ENCODE peak calls at places on chromosomes 1 and 21, in nine cellular contexts. One of them, this sample, is unnamed.

GRCh38 chr1:168465942-168466702 is 77.7 kb downstream of the XCL2 start:
- DNase-seq in stimulated activated CD4-positive, alpha-beta T cell treated with anti-CD3 and anti-CD28 coated beads, Interleukin-1b, Interleukin-23, amount 100 ng/mL, for 1 hour: no peak
- DNase-seq in GM23248: no peak
- DNase-seq in MV-4-11: peak; percentile 79
- DNase-seq in natural killer cell treated with Interleukin-12 subunit alpha and Interleukin-12 subunit beta and Interleukin-15 and Interleukin-18, amount 100 ng/mL, for 72 hours: peak; percentile 65
- DNase-seq in germinal center: no peak
- DNase-seq in frontal cortex: no peak
- DNase-seq in HFFc6: no peak
- DNase-seq in SW480: no peak
- DNase-seq in this sample: no peak

GRCh38 chr1:209587778-209588177 is 4.3 kb downstream of the CAMK1G start:
- DNase-seq in stimulated activated CD4-positive, alpha-beta T cell treated with anti-CD3 and anti-CD28 coated beads, Interleukin-1b, Interleukin-23, amount 100 ng/mL, for 1 hour: no peak
- DNase-seq in GM23248: peak; percentile 55
- DNase-seq in MV-4-11: no peak
- DNase-seq in natural killer cell treated with Interleukin-12 subunit alpha and Interleukin-12 subunit beta and Interleukin-15 and Interleukin-18, amount 100 ng/mL, for 72 hours: no peak
- DNase-seq in germinal center: no peak
- DNase-seq in frontal cortex: no peak
- DNase-seq in HFFc6: peak; percentile 93
- DNase-seq in SW480: peak; percentile 20
- DNase-seq in this sample: no peak

GRCh38 chr1:37471345-37472231 is 2.8 kb upstream of the ZC3H12A start:
- DNase-seq in stimulated activated CD4-positive, alpha-beta T cell treated with anti-CD3 and anti-CD28 coated beads, Interleukin-1b, Interleukin-23, amount 100 ng/mL, for 1 hour: no peak
- DNase-seq in GM23248: peak; percentile 97
- DNase-seq in MV-4-11: peak; percentile 69
- DNase-seq in natural killer cell treated with Interleukin-12 subunit alpha and Interleukin-12 subunit beta and Interleukin-15 and Interleukin-18, amount 100 ng/mL, for 72 hours: no peak
- DNase-seq in germinal center: no peak
- DNase-seq in frontal cortex: peak; percentile 81
- DNase-seq in HFFc6: peak; percentile 86
- DNase-seq in SW480: peak; percentile 75
- DNase-seq in this sample: peak; percentile 66

GRCh38 chr1:67713071-67713806 is 28.2 kb downstream of the GADD45A start:
- DNase-seq in stimulated activated CD4-positive, alpha-beta T cell treated with anti-CD3 and anti-CD28 coated beads, Interleukin-1b, Interleukin-23, amount 100 ng/mL, for 1 hour: no peak
- DNase-seq in GM23248: peak; percentile 96
- DNase-seq in MV-4-11: no peak
- DNase-seq in natural killer cell treated with Interleukin-12 subunit alpha and Interleukin-12 subunit beta and Interleukin-15 and Interleukin-18, amount 100 ng/mL, for 72 hours: no peak
- DNase-seq in germinal center: no peak
- DNase-seq in frontal cortex: no peak
- DNase-seq in HFFc6: peak; percentile 91
- DNase-seq in SW480: peak; percentile 88
- DNase-seq in this sample: peak; percentile 59

GRCh38 chr21:37365657-37366487 is 701 bp upstream of the DYRK1A start:
- DNase-seq in stimulated activated CD4-positive, alpha-beta T cell treated with anti-CD3 and anti-CD28 coated beads, Interleukin-1b, Interleukin-23, amount 100 ng/mL, for 1 hour: no peak
- DNase-seq in GM23248: peak; percentile 82
- DNase-seq in MV-4-11: peak; percentile 18
- DNase-seq in natural killer cell treated with Interleukin-12 subunit alpha and Interleukin-12 subunit beta and Interleukin-15 and Interleukin-18, amount 100 ng/mL, for 72 hours: peak; percentile 73
- DNase-seq in germinal center: peak; percentile 89
- DNase-seq in frontal cortex: peak; percentile 91
- DNase-seq in HFFc6: peak; percentile 29
- DNase-seq in SW480: peak; percentile 77
- DNase-seq in this sample: peak; percentile 55

GRCh38 chr1:19476440-19477190 is 8.7 kb downstream of the CAPZB start:
- DNase-seq in stimulated activated CD4-positive, alpha-beta T cell treated with anti-CD3 and anti-CD28 coated beads, Interleukin-1b, Interleukin-23, amount 100 ng/mL, for 1 hour: no peak
- DNase-seq in GM23248: no peak
- DNase-seq in MV-4-11: peak; percentile 82
- DNase-seq in natural killer cell treated with Interleukin-12 subunit alpha and Interleukin-12 subunit beta and Interleukin-15 and Interleukin-18, amount 100 ng/mL, for 72 hours: peak; percentile 76
- DNase-seq in germinal center: peak; percentile 34
- DNase-seq in frontal cortex: no peak
- DNase-seq in HFFc6: no peak
- DNase-seq in SW480: no peak
- DNase-seq in this sample: no peak

GRCh38 chr1:224052767-224053166 is 61.1 kb upstream of the FBXO28 start:
- DNase-seq in stimulated activated CD4-positive, alpha-beta T cell treated with anti-CD3 and anti-CD28 coated beads, Interleukin-1b, Interleukin-23, amount 100 ng/mL, for 1 hour: no peak
- DNase-seq in GM23248: peak; percentile 71
- DNase-seq in MV-4-11: no peak
- DNase-seq in natural killer cell treated with Interleukin-12 subunit alpha and Interleukin-12 subunit beta and Interleukin-15 and Interleukin-18, amount 100 ng/mL, for 72 hours: no peak
- DNase-seq in germinal center: no peak
- DNase-seq in frontal cortex: no peak
- DNase-seq in HFFc6: peak; percentile 68
- DNase-seq in SW480: no peak
- DNase-seq in this sample: no peak

GRCh38 chr1:222694927-222695326 is 17.4 kb downstream of the AIDA start:
- DNase-seq in stimulated activated CD4-positive, alpha-beta T cell treated with anti-CD3 and anti-CD28 coated beads, Interleukin-1b, Interleukin-23, amount 100 ng/mL, for 1 hour: no peak
- DNase-seq in GM23248: no peak
- DNase-seq in MV-4-11: no peak
- DNase-seq in natural killer cell treated with Interleukin-12 subunit alpha and Interleukin-12 subunit beta and Interleukin-15 and Interleukin-18, amount 100 ng/mL, for 72 hours: no peak
- DNase-seq in germinal center: no peak
- DNase-seq in frontal cortex: no peak
- DNase-seq in HFFc6: no peak
- DNase-seq in SW480: no peak
- DNase-seq in this sample: no peak

GRCh38 chr1:38804062-38804886 is 55.3 kb downstream of the RRAGC start:
- DNase-seq in stimulated activated CD4-positive, alpha-beta T cell treated with anti-CD3 and anti-CD28 coated beads, Interleukin-1b, Interleukin-23, amount 100 ng/mL, for 1 hour: no peak
- DNase-seq in GM23248: peak; percentile 43
- DNase-seq in MV-4-11: no peak
- DNase-seq in natural killer cell treated with Interleukin-12 subunit alpha and Interleukin-12 subunit beta and Interleukin-15 and Interleukin-18, amount 100 ng/mL, for 72 hours: no peak
- DNase-seq in germinal center: peak; percentile 24
- DNase-seq in frontal cortex: peak; percentile 58
- DNase-seq in HFFc6: no peak
- DNase-seq in SW480: peak; percentile 6
- DNase-seq in this sample: no peak

GRCh38 chr1:196400478-196401453 is 207.5 kb downstream of the KCNT2 start:
- DNase-seq in stimulated activated CD4-positive, alpha-beta T cell treated with anti-CD3 and anti-CD28 coated beads, Interleukin-1b, Interleukin-23, amount 100 ng/mL, for 1 hour: no peak
- DNase-seq in GM23248: peak; percentile 80
- DNase-seq in MV-4-11: peak; percentile 64
- DNase-seq in natural killer cell treated with Interleukin-12 subunit alpha and Interleukin-12 subunit beta and Interleukin-15 and Interleukin-18, amount 100 ng/mL, for 72 hours: no peak
- DNase-seq in germinal center: no peak
- DNase-seq in frontal cortex: no peak
- DNase-seq in HFFc6: peak; percentile 77
- DNase-seq in SW480: peak; percentile 47
- DNase-seq in this sample: no peak

GRCh38 chr1:65990161-65990560 is 197.5 kb downstream of the PDE4B start:
- DNase-seq in stimulated activated CD4-positive, alpha-beta T cell treated with anti-CD3 and anti-CD28 coated beads, Interleukin-1b, Interleukin-23, amount 100 ng/mL, for 1 hour: no peak
- DNase-seq in GM23248: no peak
- DNase-seq in MV-4-11: no peak
- DNase-seq in natural killer cell treated with Interleukin-12 subunit alpha and Interleukin-12 subunit beta and Interleukin-15 and Interleukin-18, amount 100 ng/mL, for 72 hours: no peak
- DNase-seq in germinal center: no peak
- DNase-seq in frontal cortex: no peak
- DNase-seq in HFFc6: no peak
- DNase-seq in SW480: no peak
- DNase-seq in this sample: no peak

GRCh38 chr1:29453502-29454240 is 217.3 kb downstream of the PTPRU start:
- DNase-seq in stimulated activated CD4-positive, alpha-beta T cell treated with anti-CD3 and anti-CD28 coated beads, Interleukin-1b, Interleukin-23, amount 100 ng/mL, for 1 hour: no peak
- DNase-seq in GM23248: peak; percentile 62
- DNase-seq in MV-4-11: peak; percentile 13
- DNase-seq in natural killer cell treated with Interleukin-12 subunit alpha and Interleukin-12 subunit beta and Interleukin-15 and Interleukin-18, amount 100 ng/mL, for 72 hours: peak; percentile 32
- DNase-seq in germinal center: peak; percentile 55
- DNase-seq in frontal cortex: peak; percentile 31
- DNase-seq in HFFc6: peak; percentile 33
- DNase-seq in SW480: peak; percentile 60
- DNase-seq in this sample: peak; percentile 70

GRCh38 chr21:43269461-43269860 is 100.7 kb downstream of the CRYAA start:
- DNase-seq in stimulated activated CD4-positive, alpha-beta T cell treated with anti-CD3 and anti-CD28 coated beads, Interleukin-1b, Interleukin-23, amount 100 ng/mL, for 1 hour: no peak
- DNase-seq in GM23248: no peak
- DNase-seq in MV-4-11: no peak
- DNase-seq in natural killer cell treated with Interleukin-12 subunit alpha and Interleukin-12 subunit beta and Interleukin-15 and Interleukin-18, amount 100 ng/mL, for 72 hours: no peak
- DNase-seq in germinal center: peak; percentile 77
- DNase-seq in frontal cortex: no peak
- DNase-seq in HFFc6: no peak
- DNase-seq in SW480: no peak
- DNase-seq in this sample: peak; percentile 54

GRCh38 chr1:33181038-33181861 is 593 bp downstream of the TRIM62 start:
- DNase-seq in stimulated activated CD4-positive, alpha-beta T cell treated with anti-CD3 and anti-CD28 coated beads, Interleukin-1b, Interleukin-23, amount 100 ng/mL, for 1 hour: no peak
- DNase-seq in GM23248: peak; percentile 74
- DNase-seq in MV-4-11: no peak
- DNase-seq in natural killer cell treated with Interleukin-12 subunit alpha and Interleukin-12 subunit beta and Interleukin-15 and Interleukin-18, amount 100 ng/mL, for 72 hours: no peak
- DNase-seq in germinal center: peak; percentile 53
- DNase-seq in frontal cortex: peak; percentile 51
- DNase-seq in HFFc6: peak; percentile 17
- DNase-seq in SW480: peak; percentile 49
- DNase-seq in this sample: peak; percentile 52

GRCh38 chr1:245978915-245979314 is 528.2 kb downstream of the SMYD3 start:
- DNase-seq in stimulated activated CD4-positive, alpha-beta T cell treated with anti-CD3 and anti-CD28 coated beads, Interleukin-1b, Interleukin-23, amount 100 ng/mL, for 1 hour: no peak
- DNase-seq in GM23248: peak; percentile 68
- DNase-seq in MV-4-11: no peak
- DNase-seq in natural killer cell treated with Interleukin-12 subunit alpha and Interleukin-12 subunit beta and Interleukin-15 and Interleukin-18, amount 100 ng/mL, for 72 hours: no peak
- DNase-seq in germinal center: no peak
- DNase-seq in frontal cortex: no peak
- DNase-seq in HFFc6: peak; percentile 23
- DNase-seq in SW480: no peak
- DNase-seq in this sample: no peak

GRCh38 chr1:109969430-109969829 is 15.1 kb upstream of the AHCYL1 start:
- DNase-seq in stimulated activated CD4-positive, alpha-beta T cell treated with anti-CD3 and anti-CD28 coated beads, Interleukin-1b, Interleukin-23, amount 100 ng/mL, for 1 hour: no peak
- DNase-seq in GM23248: peak; percentile 83
- DNase-seq in MV-4-11: peak; percentile 91
- DNase-seq in natural killer cell treated with Interleukin-12 subunit alpha and Interleukin-12 subunit beta and Interleukin-15 and Interleukin-18, amount 100 ng/mL, for 72 hours: no peak
- DNase-seq in germinal center: no peak
- DNase-seq in frontal cortex: no peak
- DNase-seq in HFFc6: peak; percentile 45
- DNase-seq in SW480: no peak
- DNase-seq in this sample: no peak

GRCh38 chr1:194829492-194829891 is 1643.1 kb upstream of the B3GALT2 start:
- DNase-seq in stimulated activated CD4-positive, alpha-beta T cell treated with anti-CD3 and anti-CD28 coated beads, Interleukin-1b, Interleukin-23, amount 100 ng/mL, for 1 hour: no peak
- DNase-seq in GM23248: no peak
- DNase-seq in MV-4-11: no peak
- DNase-seq in natural killer cell treated with Interleukin-12 subunit alpha and Interleukin-12 subunit beta and Interleukin-15 and Interleukin-18, amount 100 ng/mL, for 72 hours: no peak
- DNase-seq in germinal center: no peak
- DNase-seq in frontal cortex: no peak
- DNase-seq in HFFc6: peak; percentile 12
- DNase-seq in SW480: no peak
- DNase-seq in this sample: no peak

GRCh38 chr1:40687059-40687458 is 4.4 kb upstream of the NFYC start:
- DNase-seq in stimulated activated CD4-positive, alpha-beta T cell treated with anti-CD3 and anti-CD28 coated beads, Interleukin-1b, Interleukin-23, amount 100 ng/mL, for 1 hour: no peak
- DNase-seq in GM23248: no peak
- DNase-seq in MV-4-11: no peak
- DNase-seq in natural killer cell treated with Interleukin-12 subunit alpha and Interleukin-12 subunit beta and Interleukin-15 and Interleukin-18, amount 100 ng/mL, for 72 hours: no peak
- DNase-seq in germinal center: no peak
- DNase-seq in frontal cortex: no peak
- DNase-seq in HFFc6: no peak
- DNase-seq in SW480: no peak
- DNase-seq in this sample: no peak

GRCh38 chr21:38474124-38474523 is 24.2 kb downstream of the ERG start:
- DNase-seq in stimulated activated CD4-positive, alpha-beta T cell treated with anti-CD3 and anti-CD28 coated beads, Interleukin-1b, Interleukin-23, amount 100 ng/mL, for 1 hour: no peak
- DNase-seq in GM23248: no peak
- DNase-seq in MV-4-11: no peak
- DNase-seq in natural killer cell treated with Interleukin-12 subunit alpha and Interleukin-12 subunit beta and Interleukin-15 and Interleukin-18, amount 100 ng/mL, for 72 hours: no peak
- DNase-seq in germinal center: no peak
- DNase-seq in frontal cortex: no peak
- DNase-seq in HFFc6: no peak
- DNase-seq in SW480: no peak
- DNase-seq in this sample: no peak

GRCh38 chr1:106910798-106911197 is 145.7 kb upstream of the PRMT6 start:
- DNase-seq in stimulated activated CD4-positive, alpha-beta T cell treated with anti-CD3 and anti-CD28 coated beads, Interleukin-1b, Interleukin-23, amount 100 ng/mL, for 1 hour: no peak
- DNase-seq in GM23248: peak; percentile 19
- DNase-seq in MV-4-11: no peak
- DNase-seq in natural killer cell treated with Interleukin-12 subunit alpha and Interleukin-12 subunit beta and Interleukin-15 and Interleukin-18, amount 100 ng/mL, for 72 hours: no peak
- DNase-seq in germinal center: no peak
- DNase-seq in frontal cortex: no peak
- DNase-seq in HFFc6: no peak
- DNase-seq in SW480: no peak
- DNase-seq in this sample: no peak

GRCh38 chr1:229769006-229769405 is 143.0 kb downstream of the URB2 start:
- DNase-seq in stimulated activated CD4-positive, alpha-beta T cell treated with anti-CD3 and anti-CD28 coated beads, Interleukin-1b, Interleukin-23, amount 100 ng/mL, for 1 hour: no peak
- DNase-seq in GM23248: no peak
- DNase-seq in MV-4-11: no peak
- DNase-seq in natural killer cell treated with Interleukin-12 subunit alpha and Interleukin-12 subunit beta and Interleukin-15 and Interleukin-18, amount 100 ng/mL, for 72 hours: no peak
- DNase-seq in germinal center: no peak
- DNase-seq in frontal cortex: no peak
- DNase-seq in HFFc6: no peak
- DNase-seq in SW480: no peak
- DNase-seq in this sample: no peak

GRCh38 chr1:31782066-31782762 is 18.1 kb upstream of the ADGRB2 start:
- DNase-seq in stimulated activated CD4-positive, alpha-beta T cell treated with anti-CD3 and anti-CD28 coated beads, Interleukin-1b, Interleukin-23, amount 100 ng/mL, for 1 hour: no peak
- DNase-seq in GM23248: no peak
- DNase-seq in MV-4-11: no peak
- DNase-seq in natural killer cell treated with Interleukin-12 subunit alpha and Interleukin-12 subunit beta and Interleukin-15 and Interleukin-18, amount 100 ng/mL, for 72 hours: no peak
- DNase-seq in germinal center: no peak
- DNase-seq in frontal cortex: no peak
- DNase-seq in HFFc6: no peak
- DNase-seq in SW480: no peak
- DNase-seq in this sample: no peak

GRCh38 chr1:183270541-183271141 is 84.6 kb downstream of the LAMC2 start:
- DNase-seq in stimulated activated CD4-positive, alpha-beta T cell treated with anti-CD3 and anti-CD28 coated beads, Interleukin-1b, Interleukin-23, amount 100 ng/mL, for 1 hour: no peak
- DNase-seq in GM23248: peak; percentile 92
- DNase-seq in MV-4-11: no peak
- DNase-seq in natural killer cell treated with Interleukin-12 subunit alpha and Interleukin-12 subunit beta and Interleukin-15 and Interleukin-18, amount 100 ng/mL, for 72 hours: no peak
- DNase-seq in germinal center: no peak
- DNase-seq in frontal cortex: no peak
- DNase-seq in HFFc6: peak; percentile 95
- DNase-seq in SW480: peak; percentile 13
- DNase-seq in this sample: peak; percentile 58

GRCh38 chr1:218741852-218742251 is 396.7 kb downstream of the TGFB2 start:
- DNase-seq in stimulated activated CD4-positive, alpha-beta T cell treated with anti-CD3 and anti-CD28 coated beads, Interleukin-1b, Interleukin-23, amount 100 ng/mL, for 1 hour: no peak
- DNase-seq in GM23248: no peak
- DNase-seq in MV-4-11: no peak
- DNase-seq in natural killer cell treated with Interleukin-12 subunit alpha and Interleukin-12 subunit beta and Interleukin-15 and Interleukin-18, amount 100 ng/mL, for 72 hours: no peak
- DNase-seq in germinal center: no peak
- DNase-seq in frontal cortex: no peak
- DNase-seq in HFFc6: no peak
- DNase-seq in SW480: no peak
- DNase-seq in this sample: no peak

GRCh38 chr1:44890007-44890406 is 47.0 kb upstream of the PTCH2 start:
- DNase-seq in stimulated activated CD4-positive, alpha-beta T cell treated with anti-CD3 and anti-CD28 coated beads, Interleukin-1b, Interleukin-23, amount 100 ng/mL, for 1 hour: no peak
- DNase-seq in GM23248: no peak
- DNase-seq in MV-4-11: no peak
- DNase-seq in natural killer cell treated with Interleukin-12 subunit alpha and Interleukin-12 subunit beta and Interleukin-15 and Interleukin-18, amount 100 ng/mL, for 72 hours: no peak
- DNase-seq in germinal center: no peak
- DNase-seq in frontal cortex: no peak
- DNase-seq in HFFc6: no peak
- DNase-seq in SW480: no peak
- DNase-seq in this sample: no peak

GRCh38 chr1:152752225-152752624 is 5.6 kb upstream of the KPRP start:
- DNase-seq in stimulated activated CD4-positive, alpha-beta T cell treated with anti-CD3 and anti-CD28 coated beads, Interleukin-1b, Interleukin-23, amount 100 ng/mL, for 1 hour: no peak
- DNase-seq in GM23248: peak; percentile 96
- DNase-seq in MV-4-11: no peak
- DNase-seq in natural killer cell treated with Interleukin-12 subunit alpha and Interleukin-12 subunit beta and Interleukin-15 and Interleukin-18, amount 100 ng/mL, for 72 hours: no peak
- DNase-seq in germinal center: no peak
- DNase-seq in frontal cortex: no peak
- DNase-seq in HFFc6: peak; percentile 80
- DNase-seq in SW480: peak; percentile 87
- DNase-seq in this sample: peak; percentile 46

GRCh38 chr1:71804140-71804539 is 478.2 kb downstream of the NEGR1 start:
- DNase-seq in stimulated activated CD4-positive, alpha-beta T cell treated with anti-CD3 and anti-CD28 coated beads, Interleukin-1b, Interleukin-23, amount 100 ng/mL, for 1 hour: no peak
- DNase-seq in GM23248: no peak
- DNase-seq in MV-4-11: no peak
- DNase-seq in natural killer cell treated with Interleukin-12 subunit alpha and Interleukin-12 subunit beta and Interleukin-15 and Interleukin-18, amount 100 ng/mL, for 72 hours: no peak
- DNase-seq in germinal center: no peak
- DNase-seq in frontal cortex: no peak
- DNase-seq in HFFc6: no peak
- DNase-seq in SW480: no peak
- DNase-seq in this sample: no peak

GRCh38 chr1:169484107-169484506 is 1.6 kb downstream of the SLC19A2 start:
- DNase-seq in stimulated activated CD4-positive, alpha-beta T cell treated with anti-CD3 and anti-CD28 coated beads, Interleukin-1b, Interleukin-23, amount 100 ng/mL, for 1 hour: no peak
- DNase-seq in GM23248: peak; percentile 42
- DNase-seq in MV-4-11: no peak
- DNase-seq in natural killer cell treated with Interleukin-12 subunit alpha and Interleukin-12 subunit beta and Interleukin-15 and Interleukin-18, amount 100 ng/mL, for 72 hours: no peak
- DNase-seq in germinal center: no peak
- DNase-seq in frontal cortex: no peak
- DNase-seq in HFFc6: no peak
- DNase-seq in SW480: no peak
- DNase-seq in this sample: no peak

GRCh38 chr1:143661418-143662120 is 310.2 kb downstream of the FAM72C start:
- DNase-seq in stimulated activated CD4-positive, alpha-beta T cell treated with anti-CD3 and anti-CD28 coated beads, Interleukin-1b, Interleukin-23, amount 100 ng/mL, for 1 hour: no peak
- DNase-seq in GM23248: no peak
- DNase-seq in MV-4-11: no peak
- DNase-seq in natural killer cell treated with Interleukin-12 subunit alpha and Interleukin-12 subunit beta and Interleukin-15 and Interleukin-18, amount 100 ng/mL, for 72 hours: no peak
- DNase-seq in germinal center: no peak
- DNase-seq in frontal cortex: no peak
- DNase-seq in HFFc6: no peak
- DNase-seq in SW480: no peak
- DNase-seq in this sample: peak; percentile 21

GRCh38 chr1:53733975-53734649 is 4.9 kb downstream of the GLIS1 start:
- DNase-seq in stimulated activated CD4-positive, alpha-beta T cell treated with anti-CD3 and anti-CD28 coated beads, Interleukin-1b, Interleukin-23, amount 100 ng/mL, for 1 hour: no peak
- DNase-seq in GM23248: peak; percentile 83
- DNase-seq in MV-4-11: no peak
- DNase-seq in natural killer cell treated with Interleukin-12 subunit alpha and Interleukin-12 subunit beta and Interleukin-15 and Interleukin-18, amount 100 ng/mL, for 72 hours: no peak
- DNase-seq in germinal center: no peak
- DNase-seq in frontal cortex: no peak
- DNase-seq in HFFc6: peak; percentile 86
- DNase-seq in SW480: no peak
- DNase-seq in this sample: no peak

GRCh38 chr1:226255380-226255779 is 31.9 kb downstream of the MIXL1 start:
- DNase-seq in stimulated activated CD4-positive, alpha-beta T cell treated with anti-CD3 and anti-CD28 coated beads, Interleukin-1b, Interleukin-23, amount 100 ng/mL, for 1 hour: no peak
- DNase-seq in GM23248: peak; percentile 7
- DNase-seq in MV-4-11: no peak
- DNase-seq in natural killer cell treated with Interleukin-12 subunit alpha and Interleukin-12 subunit beta and Interleukin-15 and Interleukin-18, amount 100 ng/mL, for 72 hours: no peak
- DNase-seq in germinal center: no peak
- DNase-seq in frontal cortex: no peak
- DNase-seq in HFFc6: no peak
- DNase-seq in SW480: no peak
- DNase-seq in this sample: no peak